ENCODE peak calls at places on chromosome 1, in six cellular contexts. K is A549, V is HEK293T, L is K562, M is GM12878, C is HepG2. Q is an unnamed sample.

GRCh38 chr1:44707959-44708831 is 22.8 kb downstream of the RNU5D-1 start:
- DNase-seq in K (peak; percentile 40), V (peak; percentile 69), L (peak; percentile 68), M (no peak), C (peak; percentile 54), Q (peak; percentile 45)

GRCh38 chr1:10508511-10508951 is 33.8 kb downstream of the PEX14 start:
- DNase-seq in K (no peak), V (no peak), L (no peak), M (no peak), C (no peak), Q (peak; percentile 57)

GRCh38 chr1:27233677-27234053 is 767 bp upstream of the WDTC1 start:
- DNase-seq in K (no peak), V (no peak), L (no peak), M (no peak), C (no peak), Q (no peak)

GRCh38 chr1:226475112-226475511 is 67.2 kb upstream of the PARP1 start:
- DNase-seq in K (no peak), V (no peak), L (no peak), M (no peak), C (no peak), Q (no peak)

GRCh38 chr1:178192686-178193085 is 98.8 kb downstream of the RASAL2 start:
- DNase-seq in K (peak; percentile 54), V (no peak), L (no peak), M (no peak), C (no peak), Q (peak; percentile 72)

GRCh38 chr1:203607169-203607873 is 19.3 kb upstream of the ATP2B4 start:
- DNase-seq in K (no peak), V (no peak), L (peak; percentile 73), M (no peak), C (no peak), Q (peak; percentile 98)

GRCh38 chr1:219528633-219529032 is 84.3 kb downstream of the ZC3H11B start:
- DNase-seq in K (no peak), V (no peak), L (no peak), M (no peak), C (no peak), Q (no peak)

GRCh38 chr1:22326931-22327330 is 124.7 kb upstream of the ZBTB40 start:
- DNase-seq in K (no peak), V (no peak), L (no peak), M (no peak), C (no peak), Q (no peak)

GRCh38 chr1:212021563-212021962 is 13.8 kb downstream of the INTS7 start:
- DNase-seq in K (no peak), V (no peak), L (no peak), M (no peak), C (no peak), Q (no peak)

GRCh38 chr1:212024469-212025149 is 10.7 kb downstream of the INTS7 start:
- DNase-seq in K (no peak), V (no peak), L (no peak), M (no peak), C (no peak), Q (no peak)

DNA sequence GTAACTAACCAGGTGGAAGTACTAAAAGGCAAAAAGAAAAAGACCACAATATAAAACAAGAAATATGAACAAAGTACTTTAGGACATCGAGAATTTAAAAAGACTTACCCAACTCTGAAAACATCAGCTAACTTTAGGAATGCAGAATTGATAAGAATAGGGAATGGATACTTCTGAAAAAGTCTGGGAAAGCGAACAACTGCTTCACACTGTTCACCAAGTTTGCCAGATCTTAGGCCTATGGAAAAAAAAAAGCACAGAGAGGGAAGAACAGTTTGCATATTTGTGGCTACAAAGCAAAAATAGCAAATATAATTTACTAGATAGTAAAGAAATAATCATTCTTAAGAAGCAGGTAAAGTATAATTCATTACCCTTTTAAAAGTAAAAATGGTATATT is 14.4 kb downstream of the INTS7 start:
- DNase-seq in K (no peak), V (no peak), L (no peak), M (no peak), C (no peak), Q (no peak)
- TF ChIP-seq BHLHE40 in K (no peak), V (no peak), L (no peak), M (no peak), C (no peak), Q (no peak)

DNA sequence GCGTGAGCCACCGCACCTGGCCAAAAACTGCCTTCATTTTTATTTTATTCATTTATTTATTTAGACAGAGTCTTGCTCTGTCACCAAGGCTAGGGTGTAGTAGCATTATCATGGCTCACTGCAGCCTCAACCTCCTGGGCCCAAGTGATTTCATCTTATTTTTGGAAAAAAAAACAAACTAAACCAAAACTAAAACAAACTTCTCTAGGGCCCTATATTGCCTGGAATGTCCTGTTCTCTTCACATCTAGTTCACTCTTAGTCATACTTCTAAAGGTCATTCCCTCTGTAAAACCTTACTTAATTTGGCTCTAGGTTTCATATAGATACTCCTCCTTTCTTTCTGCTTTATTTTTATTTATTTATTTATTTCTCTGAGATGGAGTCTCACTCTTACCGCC is 15.6 kb downstream of the RPS27 start:
- DNase-seq in K (no peak), V (no peak), L (no peak), M (no peak), C (no peak), Q (peak; percentile 86)
- TF ChIP-seq BHLHE40 in K (no peak), V (no peak), L (no peak), M (no peak), C (no peak), Q (no peak)

GRCh38 chr1:243528459-243529120 is 272.7 kb downstream of the SDCCAG8 start:
- DNase-seq in K (no peak), V (no peak), L (no peak), M (no peak), C (no peak), Q (no peak)

GRCh38 chr1:243520831-243521230 is 265.0 kb downstream of the SDCCAG8 start:
- DNase-seq in K (no peak), V (no peak), L (no peak), M (no peak), C (peak; percentile 13), Q (no peak)

GRCh38 chr1:243525085-243525487 is 269.2 kb downstream of the SDCCAG8 start:
- DNase-seq in K (peak; percentile 17), V (no peak), L (no peak), M (no peak), C (peak; percentile 13), Q (peak; percentile 87)

GRCh38 chr1:243526180-243526579 is 270.3 kb downstream of the SDCCAG8 start:
- DNase-seq in K (no peak), V (no peak), L (no peak), M (no peak), C (no peak), Q (no peak)

DNA sequence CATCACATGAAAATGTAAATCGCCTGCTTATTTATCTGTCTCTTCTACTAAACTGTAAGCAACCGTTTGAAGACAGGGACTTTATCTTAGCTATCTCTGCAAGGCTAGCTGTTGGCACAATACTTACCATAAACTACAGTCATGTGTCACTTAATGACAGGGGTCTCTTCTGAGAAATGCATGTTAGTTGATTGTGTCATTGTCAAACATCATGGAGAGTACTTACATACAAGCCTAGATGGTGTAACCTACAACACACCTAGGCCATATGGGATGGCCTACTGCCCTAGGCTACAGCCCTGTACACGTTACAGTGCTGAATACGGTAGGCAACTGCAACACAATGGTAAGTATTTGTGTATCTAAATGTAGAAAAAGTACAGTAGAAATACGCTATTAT is 267.9 kb downstream of the SDCCAG8 start:
- DNase-seq in K (no peak), V (no peak), L (no peak), M (no peak), C (no peak), Q (no peak)
- TF ChIP-seq BHLHE40 in K (no peak), V (no peak), L (no peak), M (no peak), C (no peak), Q (no peak)

GRCh38 chr1:60753508-60753907 is 328.9 kb upstream of the NFIA start:
- DNase-seq in K (no peak), V (no peak), L (no peak), M (no peak), C (no peak), Q (no peak)
- TF ChIP-seq BHLHE40 in K (no peak), V (no peak), L (no peak), M (no peak), C (no peak), Q (no peak)

DNA sequence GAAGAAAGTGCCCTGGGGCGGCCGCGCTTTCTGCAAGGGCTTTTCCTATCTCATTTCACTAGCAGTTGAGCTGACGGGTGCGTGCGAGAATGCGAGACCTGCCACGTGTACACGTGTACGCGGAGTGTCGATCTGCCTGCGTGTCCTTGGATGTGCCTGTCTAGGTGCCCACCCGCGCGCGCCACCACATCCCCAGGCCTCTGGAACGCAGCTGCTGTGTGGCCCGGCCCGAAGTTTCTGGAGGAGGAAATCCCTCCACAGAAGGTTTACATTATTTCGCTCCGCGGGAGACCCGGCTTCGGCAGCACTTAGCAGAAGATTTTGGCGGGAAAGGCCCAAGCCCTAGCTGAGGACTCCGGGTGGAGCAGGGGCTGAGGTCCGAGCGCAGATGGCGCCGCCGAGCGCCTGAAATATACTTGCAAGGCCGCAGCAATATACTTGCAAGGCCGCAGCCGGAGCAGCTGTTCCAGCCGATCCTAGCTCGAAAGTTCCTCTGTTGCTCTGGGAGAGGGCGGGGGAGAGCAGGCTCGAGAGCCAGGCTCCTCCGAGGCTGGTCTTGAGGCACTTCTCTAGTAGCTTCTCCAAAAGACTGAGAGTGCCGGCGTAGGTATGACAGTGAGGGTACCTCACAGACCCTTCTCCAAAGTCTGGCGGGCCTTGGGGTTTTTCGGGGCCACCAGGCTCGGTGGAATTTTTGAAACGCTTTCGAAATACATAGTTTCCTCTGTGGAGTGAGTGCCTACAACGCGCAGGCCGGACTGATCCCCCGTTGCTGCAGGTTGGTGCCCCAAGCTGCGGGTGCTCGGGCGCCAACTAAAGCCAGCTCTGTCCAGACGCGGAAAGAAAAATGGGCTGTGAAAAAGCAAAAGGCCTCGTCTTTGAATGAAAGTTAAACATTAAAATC is 3.8 kb downstream of the TBX15 start:
- DNase-seq in K (no peak), V (no peak), L (no peak), M (no peak), C (no peak), Q (peak; percentile 5)
- TF ChIP-seq BHLHE40 in K (no peak), V (no peak), L (no peak), M (no peak), C (no peak), Q (no peak)